ENCODE peak calls at places on chromosomes 4 and X, in four cellular contexts. M, J, E and A are unnamed samples.

GRCh38 chr4:77123403-77123802 is 33.6 kb upstream of the CCNG2 start:
- DNase-seq in J (no peak), E (no peak), M (no peak), A (no peak)

GRCh38 chrX:39385022-39385421 is 583.8 kb downstream of the MID1IP1 start:
- DNase-seq in M (no peak), J (no peak), E (no peak), A (no peak)

GRCh38 chrX:108307408-108308085 is 130.7 kb downstream of the COL4A6 start:
- DNase-seq in J (no peak), M (no peak), E (no peak), A (no peak)

GRCh38 chrX:23900220-23900797 is 7.4 kb downstream of the APOO start:
- DNase-seq in J (no peak), E (peak; percentile 18), M (peak; percentile 65), A (no peak)

GRCh38 chr4:153067376-153067775 is 131.3 kb downstream of the FHDC1 start:
- DNase-seq in E (no peak), M (no peak), J (no peak), A (peak; percentile 13)

GRCh38 chrX:112642349-112642748 is 37.4 kb downstream of the LHFPL1 start:
- DNase-seq in J (peak; percentile 18), M (no peak), E (peak; percentile 61), A (peak; percentile 16)

GRCh38 chrX:129139837-129140679 is 383.2 kb downstream of the SMARCA1 start:
- DNase-seq in M (no peak), E (no peak), J (no peak), A (no peak)

GRCh38 chr4:165472943-165473676 is 94.3 kb downstream of the CPE start:
- DNase-seq in E (no peak), M (no peak), J (no peak), A (no peak)

GRCh38 chr4:30903493-30903892 is 183.3 kb downstream of the PCDH7 start:
- DNase-seq in M (no peak), J (no peak), E (no peak), A (peak; percentile 22)

GRCh38 chr4:1194028-1194900 is 21.9 kb upstream of the SPON2 start:
- DNase-seq in M (peak; percentile 85), J (peak; percentile 36), E (peak; percentile 31), A (no peak)

GRCh38 chrX:30875957-30876356 is 13.1 kb downstream of the TAB3 start:
- DNase-seq in M (no peak), J (no peak), E (peak; percentile 76), A (peak; percentile 50)

GRCh38 chr4:42672359-42673083 is 15.6 kb upstream of the ATP8A1 start:
- DNase-seq in E (no peak), J (no peak), M (no peak), A (no peak)

GRCh38 chr4:80279751-80280150 is 13.3 kb downstream of the FGF5 start:
- DNase-seq in E (peak; percentile 54), M (no peak), J (no peak), A (no peak)

GRCh38 chr4:6416518-6417286 is 55.7 kb downstream of the PPP2R2C start:
- DNase-seq in M (no peak), J (no peak), E (no peak), A (no peak)

GRCh38 chr4:73740353-73740778 is at the start of gene CXCL8:
- DNase-seq in J (no peak), E (peak; percentile 88), M (no peak), A (peak; percentile 75)

GRCh38 chrX:148380614-148381561 is 119.5 kb upstream of the AFF2 start:
- DNase-seq in J (no peak), M (no peak), E (peak; percentile 21), A (no peak)

GRCh38 chr4:99634742-99635360 is 22.8 kb downstream of the C4orf54 start:
- DNase-seq in M (no peak), E (no peak), J (no peak), A (no peak)

GRCh38 chr4:48367016-48367415 is 25.7 kb downstream of the SLAIN2 start:
- DNase-seq in J (no peak), M (no peak), E (no peak), A (no peak)